ENCODE peak calls at places on chromosomes 2 and 18, in five cellular contexts. U, D, X, K and B are unnamed samples.

GRCh38 chr2:109242654-109243331 is 113.8 kb downstream of the SH3RF3 start:
- DNase-seq in U (no peak), K (no peak), D (no peak), X (no peak), B (no peak)

GRCh38 chr2:158539176-158539895 is 82.6 kb downstream of the PKP4 start:
- DNase-seq in D (no peak), X (no peak), U (peak), K (peak), B (no peak)

GRCh38 chr2:178761759-178762371 is 45.4 kb downstream of the TTN start:
- DNase-seq in K (peak), X (peak), U (peak), D (peak), B (peak)

GRCh38 chr2:100248044-100248330 is 74.3 kb downstream of the LONRF2 start:
- DNase-seq in K (no peak), X (no peak), U (no peak), D (no peak), B (no peak)

GRCh38 chr18:55508637-55509036 is 79.4 kb downstream of the TCF4 start:
- DNase-seq in X (no peak), K (no peak), D (no peak), U (no peak), B (no peak)

GRCh38 chr2:171227066-171227782 is 66.5 kb upstream of the TLK1 start:
- DNase-seq in D (no peak), U (no peak), X (peak), K (no peak), B (no peak)

GRCh38 chr2:201858781-201859180 is 52.4 kb downstream of the CDK15 start:
- DNase-seq in K (no peak), X (no peak), U (no peak), D (no peak), B (peak)

GRCh38 chr2:76180676-76181075 is 470.0 kb upstream of the GCFC2 start:
- DNase-seq in K (no peak), X (no peak), D (no peak), U (no peak), B (no peak)

GRCh38 chr18:70520867-70521266 is 232.0 kb downstream of the SOCS6 start:
- DNase-seq in U (no peak), X (no peak), K (no peak), D (no peak), B (no peak)

GRCh38 chr18:66558773-66559172 is 45.1 kb downstream of the CDH19 start:
- DNase-seq in X (no peak), U (no peak), K (no peak), D (no peak), B (no peak)

GRCh38 chr2:128413014-128413717 is 94.5 kb upstream of the HS6ST1 start:
- DNase-seq in X (no peak), D (no peak), U (no peak), K (no peak), B (no peak)

GRCh38 chr2:191540681-191541080 is 137.3 kb upstream of the NABP1 start:
- DNase-seq in D (no peak), X (no peak), U (no peak), K (no peak), B (no peak)

GRCh38 chr2:108253106-108253505 is 13.3 kb downstream of the SULT1C3 start:
- DNase-seq in X (no peak), K (no peak), D (no peak), U (no peak), B (no peak)

GRCh38 chr18:49691177-49691608 is 122.1 kb downstream of the ACAA2 start:
- DNase-seq in U (peak), X (no peak), K (no peak), D (no peak), B (no peak)

GRCh38 chr2:184835081-184835728 is 236.9 kb downstream of the ZNF804A start:
- DNase-seq in K (peak), X (no peak), D (no peak), U (no peak), B (no peak)

GRCh38 chr2:19936203-19936602 is 34.4 kb upstream of the TTC32 start:
- DNase-seq in X (no peak), U (no peak), K (peak), D (no peak), B (no peak)

GRCh38 chr18:42706618-42707017 is 408.9 kb downstream of the RIT2 start:
- DNase-seq in K (no peak), U (peak), D (no peak), X (no peak), B (peak)

GRCh38 chr2:30936924-30937323 is 129.7 kb upstream of the CAPN13 start:
- DNase-seq in U (no peak), X (no peak), K (no peak), D (no peak), B (no peak)

GRCh38 chr2:64655873-64656272 is 2.2 kb upstream of the SERTAD2 start:
- DNase-seq in U (no peak), X (no peak), K (no peak), D (no peak), B (no peak)

GRCh38 chr2:2646312-2647051 is 315.4 kb upstream of the MYT1L start:
- DNase-seq in K (no peak), X (no peak), D (no peak), U (no peak), B (no peak)

GRCh38 chr2:30897539-30897938 is 90.3 kb upstream of the CAPN13 start:
- DNase-seq in D (no peak), K (no peak), U (no peak), X (no peak), B (peak)

DNA sequence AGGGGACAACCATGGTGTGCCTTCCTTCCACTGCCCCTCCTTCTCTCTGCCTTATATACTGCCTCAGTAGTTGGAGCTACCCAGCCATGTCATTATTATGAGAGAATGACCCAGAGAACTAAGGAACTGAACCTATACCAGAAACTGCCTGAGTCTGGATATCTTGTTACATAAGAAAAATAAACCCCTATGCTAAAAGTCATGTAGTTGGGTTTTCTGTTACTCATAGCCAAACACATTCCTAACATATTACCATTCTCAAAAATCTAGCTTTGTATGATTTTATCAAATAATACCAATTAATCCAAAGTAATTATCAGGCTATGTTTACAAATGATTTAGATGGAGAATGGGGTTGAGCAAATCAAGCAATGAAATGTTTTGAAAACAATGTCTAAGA is 15.0 kb upstream of the KLF7 start:
- DNase-seq in U (no peak), D (no peak), K (no peak), X (no peak), B (no peak)
- TF ChIP-seq JUNB in U (no peak), D (no peak), K (no peak), X (no peak), B (no peak)

DNA sequence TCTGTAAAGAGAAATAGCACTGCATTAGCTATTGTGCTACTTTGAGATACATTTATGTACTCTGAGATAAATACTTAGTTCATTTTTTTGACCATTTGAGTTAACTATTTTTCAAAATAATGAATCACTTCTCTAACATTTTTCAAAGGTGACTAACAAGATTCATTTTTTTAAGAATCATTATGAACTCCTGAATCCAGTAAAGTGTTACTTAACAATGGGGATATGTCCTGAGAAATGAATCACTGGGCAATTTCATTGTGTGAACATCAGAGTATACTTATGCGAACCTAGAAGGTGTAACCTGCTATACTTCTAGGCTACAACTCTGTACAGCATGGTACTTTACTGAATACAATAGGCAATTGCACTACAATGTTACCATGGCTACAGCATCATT is 355.8 kb downstream of the ARL6IP6 start:
- DNase-seq in D (no peak), X (no peak), K (no peak), U (no peak), B (no peak)
- H3K4me3 ChIP-seq in D (no peak), X (no peak), K (no peak), U (no peak), B (no peak)

GRCh38 chr2:44546469-44547127 is 184.9 kb downstream of the CAMKMT start:
- DNase-seq in X (no peak), K (no peak), U (no peak), D (peak), B (no peak)
- TF ChIP-seq JUNB in X (no peak), K (no peak), U (no peak), D (peak), B (no peak)

GRCh38 chr2:8857709-8858108 is 20.3 kb upstream of the KIDINS220 start:
- DNase-seq in U (no peak), D (no peak), X (no peak), K (no peak), B (peak)
- H3K4me3 ChIP-seq in U (no peak), D (no peak), X (no peak), K (no peak), B (no peak)

GRCh38 chr18:31983020-31983419 is 35.6 kb upstream of the RNF125 start:
- DNase-seq in D (no peak), K (no peak), X (no peak), U (no peak), B (no peak)
- TF ChIP-seq JUNB in D (no peak), K (no peak), X (no peak), U (no peak), B (no peak)

GRCh38 chr18:13613591-13614317 is 112.6 kb downstream of the FAM210A start:
- DNase-seq in K (no peak), U (no peak), X (no peak), D (no peak), B (no peak)
- H3K4me3 ChIP-seq in K (no peak), U (no peak), X (no peak), D (peak), B (no peak)

GRCh38 chr2:230067990-230068657 is 600 bp downstream of the SLC16A14 start:
- DNase-seq in X (no peak), D (no peak), K (no peak), U (peak), B (peak)

GRCh38 chr2:230075988-230076631 is 7.4 kb upstream of the SLC16A14 start:
- DNase-seq in X (no peak), K (no peak), U (no peak), D (no peak), B (peak)

GRCh38 chr2:230068658-230069080 is at the start of gene SLC16A14:
- DNase-seq in X (no peak), U (peak), D (peak), K (no peak), B (peak)

GRCh38 chr2:230069418-230069817 is 694 bp upstream of the SLC16A14 start:
- DNase-seq in X (no peak), D (no peak), K (no peak), U (no peak), B (no peak)

GRCh38 chr2:230071421-230071820 is 2.7 kb upstream of the SLC16A14 start:
- DNase-seq in D (no peak), K (no peak), X (no peak), U (no peak), B (no peak)
- TF ChIP-seq JUNB in D (no peak), K (no peak), X (no peak), U (no peak), B (no peak)

GRCh38 chr2:26119521-26119920 is 53.4 kb upstream of the GAREM2 start:
- DNase-seq in U (no peak), X (no peak), K (no peak), D (no peak), B (no peak)

GRCh38 chr2:26126091-26126490 is 46.8 kb upstream of the GAREM2 start:
- DNase-seq in D (no peak), U (no peak), K (no peak), X (no peak), B (no peak)

GRCh38 chr2:26122633-26123032 is 50.3 kb upstream of the GAREM2 start:
- DNase-seq in D (no peak), X (no peak), U (no peak), K (no peak), B (no peak)

GRCh38 chr2:26128176-26128575 is 44.7 kb upstream of the GAREM2 start:
- DNase-seq in X (no peak), D (no peak), U (no peak), K (no peak), B (no peak)

DNA sequence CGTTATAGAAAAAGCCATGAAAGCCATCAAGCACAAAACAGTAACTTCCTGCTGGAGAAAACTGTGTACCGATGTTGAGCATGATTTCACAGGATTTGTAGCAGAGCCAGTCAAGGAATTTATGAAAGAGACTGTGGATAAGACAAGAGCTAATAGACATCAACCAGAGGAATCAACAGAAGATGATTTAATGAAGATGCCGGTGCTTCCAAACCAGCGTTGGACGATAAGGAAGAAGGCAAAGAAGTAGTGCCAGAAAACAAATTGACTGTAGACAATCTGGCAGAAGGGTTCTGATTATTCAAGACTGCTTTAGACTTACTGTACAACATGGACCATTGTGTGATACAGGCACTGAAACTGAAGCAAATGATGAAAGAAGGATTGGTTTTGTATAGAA is 49.5 kb upstream of the GAREM2 start:
- DNase-seq in U (no peak), D (no peak), K (no peak), X (no peak), B (no peak)
- H3K4me3 ChIP-seq in U (no peak), D (no peak), K (no peak), X (no peak), B (no peak)

GRCh38 chr2:95266781-95267430 is 7.3 kb upstream of the PROM2 start:
- DNase-seq in U (no peak), D (no peak), K (no peak), X (no peak), B (no peak)

GRCh38 chr2:95270541-95271081 is 3.6 kb upstream of the PROM2 start:
- DNase-seq in K (no peak), U (no peak), X (no peak), D (no peak), B (no peak)

GRCh38 chr2:95269036-95269680 is 5.1 kb upstream of the PROM2 start:
- DNase-seq in U (no peak), D (no peak), K (no peak), X (no peak), B (no peak)

GRCh38 chr2:95267458-95268207 is 6.6 kb upstream of the PROM2 start:
- DNase-seq in K (no peak), D (no peak), X (no peak), U (no peak), B (no peak)

DNA sequence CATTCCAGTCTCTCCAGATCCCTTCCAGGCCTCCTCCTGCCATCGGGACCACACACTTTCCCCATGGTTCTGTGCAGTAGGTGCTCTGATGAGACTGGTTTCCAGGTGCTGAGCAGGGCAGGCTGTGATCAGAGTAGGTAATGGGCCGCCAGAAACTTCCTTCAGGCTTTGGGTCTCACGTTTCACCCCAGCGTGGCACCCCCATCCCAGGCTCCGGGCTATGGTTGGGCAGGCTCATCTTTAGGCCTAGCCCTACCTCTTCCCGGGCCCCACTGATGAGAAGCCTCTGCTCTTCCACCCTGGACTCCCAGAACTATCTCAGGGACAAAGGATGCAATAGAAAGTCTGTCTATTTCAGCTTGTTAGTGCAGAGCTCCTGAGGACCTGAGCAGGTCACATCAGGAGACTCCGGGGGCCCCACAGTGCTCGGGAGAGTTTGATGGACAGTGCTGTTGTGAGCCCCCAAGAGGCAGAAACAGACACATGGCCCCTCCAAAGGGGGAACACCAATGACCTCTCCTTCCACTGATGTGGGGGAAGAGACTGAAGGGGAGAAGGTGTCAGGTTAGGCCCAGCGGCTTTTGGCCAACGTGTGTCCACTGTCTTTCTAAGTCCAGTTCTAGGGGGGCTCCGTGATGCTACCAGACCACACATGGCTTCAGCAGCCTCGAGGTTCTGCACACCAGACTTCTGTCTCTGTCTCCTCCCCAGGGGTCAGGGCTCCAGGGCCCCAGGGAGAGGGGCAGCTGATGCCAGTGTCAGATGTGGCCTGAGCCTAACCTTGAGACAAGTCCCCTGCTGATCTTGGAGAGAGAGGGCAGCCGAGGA is 5.8 kb upstream of the PROM2 start:
- DNase-seq in U (no peak), K (no peak), X (no peak), D (no peak), B (no peak)
- TF ChIP-seq JUNB in U (no peak), K (no peak), X (no peak), D (no peak), B (no peak)

DNA sequence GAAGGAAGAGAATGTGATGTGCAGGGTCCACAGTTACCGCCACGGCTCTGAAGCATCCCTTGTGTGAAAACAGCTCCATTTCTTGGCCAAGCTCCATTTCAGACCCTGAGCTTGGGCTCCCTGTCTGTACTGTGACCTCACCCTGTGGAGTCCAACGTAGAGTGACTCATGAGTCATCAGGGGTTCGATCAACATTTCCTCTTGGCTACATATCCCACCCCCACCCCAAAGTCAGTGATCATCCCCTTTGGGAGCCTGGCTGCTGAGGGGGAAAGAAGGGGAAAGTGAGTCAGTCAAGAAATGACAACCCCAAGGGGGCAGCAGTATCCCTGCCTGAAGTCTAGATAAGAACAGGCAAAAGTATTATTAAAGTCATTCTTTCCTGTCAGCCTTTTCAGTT is 62.2 kb downstream of the PAPOLG start:
- DNase-seq in K (peak), U (peak), D (no peak), X (peak), B (no peak)
- H3K4me3 ChIP-seq in K (no peak), U (no peak), D (no peak), X (no peak), B (no peak)